ENCODE peak calls at places on chromosomes 1 and 21, in four cellular contexts. X is GM10248, O is mucosa of descending colon, F is tibial nerve. T is an unnamed sample.

GRCh38 chr1:209398330-209398991 is 185.1 kb upstream of the CAMK1G start:
- DNase-seq in F (no peak), O (no peak), X (no peak), T (no peak)

GRCh38 chr1:167297222-167298214 is 76.8 kb downstream of the POU2F1 start:
- DNase-seq in O (no peak), F (no peak), X (no peak), T (no peak)

GRCh38 chr1:230125633-230126528 is 58.8 kb downstream of the GALNT2 start:
- DNase-seq in F (no peak), X (no peak), O (no peak), T (no peak)

GRCh38 chr1:153612755-153613331 is at the start of gene S100A16:
- DNase-seq in F (peak; percentile 56), X (peak; percentile 17), O (peak; percentile 92), T (no peak)

GRCh38 chr1:47818682-47819502 is 178.3 kb downstream of the TRABD2B start:
- DNase-seq in X (no peak), F (peak; percentile 45), O (peak; percentile 33), T (no peak)

GRCh38 chr1:24100945-24101737 is 10.8 kb downstream of the MYOM3 start:
- DNase-seq in X (no peak), O (no peak), F (no peak), T (no peak)

GRCh38 chr21:41217656-41218380 is 49.9 kb downstream of the BACE2 start:
- DNase-seq in O (peak; percentile 85), X (no peak), F (no peak), T (no peak)

GRCh38 chr1:101290119-101290921 is 53.5 kb downstream of the S1PR1 start:
- DNase-seq in F (no peak), X (no peak), O (no peak), T (no peak)

GRCh38 chr1:21607549-21608529 is 61.3 kb downstream of the RAP1GAP start:
- DNase-seq in F (peak; percentile 35), O (peak; percentile 97), X (peak; percentile 94), T (peak; percentile 41)

GRCh38 chr1:204468206-204468605 is 26.4 kb downstream of the PIK3C2B start:
- DNase-seq in F (no peak), X (no peak), O (no peak), T (no peak)

GRCh38 chr1:29975036-29975694 is 738.8 kb downstream of the PTPRU start:
- DNase-seq in O (no peak), X (no peak), F (no peak), T (no peak)

GRCh38 chr1:101309334-101310221 is 72.8 kb downstream of the S1PR1 start:
- DNase-seq in O (peak; percentile 82), F (peak; percentile 33), X (peak; percentile 53), T (peak; percentile 57)

GRCh38 chr1:164977561-164977960 is 379.0 kb downstream of the LMX1A start:
- DNase-seq in O (no peak), X (no peak), F (no peak), T (no peak)

GRCh38 chr1:213871179-213871578 is 116.6 kb upstream of the PROX1 start:
- DNase-seq in O (no peak), X (no peak), F (no peak), T (no peak)

GRCh38 chr21:27035791-27036190 is 68.9 kb upstream of the ADAMTS5 start:
- DNase-seq in F (no peak), X (no peak), O (no peak), T (no peak)

GRCh38 chr1:30687886-30688285 is 35.5 kb downstream of the MATN1 start:
- DNase-seq in X (no peak), F (no peak), O (no peak), T (no peak)

GRCh38 chr1:27077968-27078367 is 65.3 kb upstream of the TENT5B start:
- DNase-seq in F (no peak), X (no peak), O (no peak), T (no peak)

GRCh38 chr1:153957744-153958110 is 685 bp downstream of the CRTC2 start:
- DNase-seq in X (peak; percentile 59), F (no peak), O (no peak), T (peak; percentile 61)

GRCh38 chr1:66350001-66350547 is 183.9 kb upstream of the SGIP1 start:
- DNase-seq in O (peak; percentile 67), X (no peak), F (peak; percentile 49), T (no peak)

GRCh38 chr1:162876751-162877150 is 15.8 kb upstream of the CCDC190 start:
- DNase-seq in F (no peak), X (no peak), O (no peak), T (no peak)

GRCh38 chr1:200733907-200734306 is 4.8 kb upstream of the CAMSAP2 start:
- DNase-seq in X (no peak), O (no peak), F (no peak), T (no peak)

GRCh38 chr21:44437371-44437695 is 18.0 kb upstream of the LRRC3 start:
- DNase-seq in F (no peak), X (no peak), O (no peak), T (no peak)

GRCh38 chr1:224852901-224853568 is 76.4 kb upstream of the DNAH14 start:
- DNase-seq in F (peak; percentile 9), X (peak; percentile 22), O (no peak), T (no peak)

GRCh38 chr1:2230781-2231666 is 2.9 kb downstream of the SKI start:
- DNase-seq in F (no peak), X (no peak), O (peak; percentile 77), T (no peak)

GRCh38 chr1:63982201-63982600 is 208.4 kb downstream of the ROR1 start:
- DNase-seq in X (no peak), O (no peak), F (no peak), T (no peak)

GRCh38 chr21:33069994-33070811 is at the start of gene OLIG1:
- DNase-seq in X (no peak), F (no peak), O (no peak), T (no peak)

DNA sequence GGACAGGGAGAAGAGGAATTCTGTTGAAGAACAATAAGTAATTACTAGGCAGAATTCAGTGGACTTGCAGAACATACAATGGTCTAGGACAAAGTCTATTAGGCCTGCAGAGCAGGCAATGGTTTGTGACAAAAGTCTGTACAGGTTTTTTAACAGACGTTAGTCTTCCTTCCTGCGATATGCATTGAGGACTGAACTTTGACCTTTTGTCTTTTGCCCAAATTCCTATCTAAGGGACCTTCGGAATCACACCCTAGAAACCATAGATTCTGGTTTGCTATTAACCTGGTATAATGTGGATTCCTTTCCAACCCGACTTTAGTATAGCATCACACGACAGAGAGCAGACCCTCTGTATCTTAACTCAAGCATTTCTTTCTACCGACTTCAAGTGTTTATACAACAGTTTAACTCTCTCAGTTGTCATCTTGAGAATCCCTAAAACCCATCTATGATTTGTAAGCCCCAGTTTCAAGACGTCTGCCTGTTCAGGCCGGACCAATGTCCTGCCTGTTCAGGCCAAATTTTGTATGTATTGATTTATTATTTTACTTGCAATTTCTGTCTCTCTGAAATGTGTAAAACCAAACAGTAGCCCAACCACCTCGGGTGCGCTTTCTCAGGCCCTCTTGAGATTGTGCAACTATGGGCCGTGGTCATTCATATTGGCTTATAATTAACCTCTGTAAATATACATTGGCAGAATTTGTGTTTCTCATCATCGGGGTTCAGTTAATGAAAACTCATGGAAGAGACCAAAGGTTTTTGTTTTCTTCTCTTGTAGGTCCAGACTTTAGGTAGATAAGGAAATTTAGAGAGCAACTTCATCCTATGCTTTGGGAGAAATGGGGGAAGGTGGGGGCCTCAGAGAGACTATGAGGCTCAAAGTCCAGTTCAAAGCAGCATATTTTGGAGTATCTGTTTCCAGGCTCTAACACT is 76.9 kb upstream of the TNFSF18 start:
- DNase-seq in F (no peak), O (no peak), X (no peak), T (no peak)
- TF ChIP-seq CTCF in F (no peak), O (no peak), X (no peak), T (no peak)

GRCh38 chr1:109282497-109282951 is 421 bp downstream of the PSRC1 start:
- DNase-seq in O (no peak), F (no peak), X (peak; percentile 48), T (no peak)

GRCh38 chr1:109280768-109281356 is 2.1 kb downstream of the PSRC1 start:
- DNase-seq in O (no peak), X (no peak), F (no peak), T (no peak)

GRCh38 chr1:109281680-109282496 is 1.1 kb downstream of the PSRC1 start:
- DNase-seq in X (no peak), F (peak; percentile 41), O (no peak), T (no peak)

GRCh38 chr1:109283748-109284600 is 1.0 kb upstream of the PSRC1 start:
- DNase-seq in X (no peak), F (no peak), O (no peak), T (no peak)

GRCh38 chr1:109282952-109283747 is at the start of gene PSRC1:
- DNase-seq in O (peak; percentile 96), X (peak; percentile 97), F (peak; percentile 98), T (peak; percentile 88)
- TF ChIP-seq CTCF in O (peak; percentile 19), X (peak; percentile 63), F (peak; percentile 86), T (no peak)

DNA sequence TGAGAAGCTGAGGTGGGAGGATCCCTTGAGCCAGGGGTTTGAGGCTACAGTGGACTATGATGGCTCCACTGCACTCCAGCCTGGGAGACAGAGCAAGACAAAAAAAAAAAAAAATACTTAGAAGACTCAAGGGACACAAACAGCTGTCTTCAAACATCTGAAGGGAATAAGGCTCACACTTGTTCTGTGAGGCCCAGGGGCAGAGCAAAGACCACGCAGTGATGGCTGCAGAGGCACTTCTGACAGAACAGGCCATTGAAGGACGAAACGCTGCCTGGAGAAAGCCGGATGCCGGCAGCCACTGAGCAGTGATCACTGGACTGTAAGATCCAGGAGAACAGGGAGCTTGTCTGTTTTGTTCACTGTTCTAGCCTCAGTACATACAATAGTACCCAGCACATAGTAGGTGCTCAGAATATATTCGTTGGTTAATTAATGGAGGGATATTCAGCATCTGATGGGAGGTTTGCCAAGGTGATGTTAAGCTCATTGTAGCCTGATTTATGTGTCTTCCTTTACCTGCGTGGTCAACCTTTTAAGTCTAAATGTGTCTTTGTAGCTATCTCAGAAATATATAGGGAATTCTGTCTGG is 12.1 kb upstream of the NDC1 start:
- DNase-seq in F (no peak), O (no peak), X (no peak), T (no peak)
- TF ChIP-seq CTCF in F (no peak), O (no peak), X (no peak), T (no peak)

DNA sequence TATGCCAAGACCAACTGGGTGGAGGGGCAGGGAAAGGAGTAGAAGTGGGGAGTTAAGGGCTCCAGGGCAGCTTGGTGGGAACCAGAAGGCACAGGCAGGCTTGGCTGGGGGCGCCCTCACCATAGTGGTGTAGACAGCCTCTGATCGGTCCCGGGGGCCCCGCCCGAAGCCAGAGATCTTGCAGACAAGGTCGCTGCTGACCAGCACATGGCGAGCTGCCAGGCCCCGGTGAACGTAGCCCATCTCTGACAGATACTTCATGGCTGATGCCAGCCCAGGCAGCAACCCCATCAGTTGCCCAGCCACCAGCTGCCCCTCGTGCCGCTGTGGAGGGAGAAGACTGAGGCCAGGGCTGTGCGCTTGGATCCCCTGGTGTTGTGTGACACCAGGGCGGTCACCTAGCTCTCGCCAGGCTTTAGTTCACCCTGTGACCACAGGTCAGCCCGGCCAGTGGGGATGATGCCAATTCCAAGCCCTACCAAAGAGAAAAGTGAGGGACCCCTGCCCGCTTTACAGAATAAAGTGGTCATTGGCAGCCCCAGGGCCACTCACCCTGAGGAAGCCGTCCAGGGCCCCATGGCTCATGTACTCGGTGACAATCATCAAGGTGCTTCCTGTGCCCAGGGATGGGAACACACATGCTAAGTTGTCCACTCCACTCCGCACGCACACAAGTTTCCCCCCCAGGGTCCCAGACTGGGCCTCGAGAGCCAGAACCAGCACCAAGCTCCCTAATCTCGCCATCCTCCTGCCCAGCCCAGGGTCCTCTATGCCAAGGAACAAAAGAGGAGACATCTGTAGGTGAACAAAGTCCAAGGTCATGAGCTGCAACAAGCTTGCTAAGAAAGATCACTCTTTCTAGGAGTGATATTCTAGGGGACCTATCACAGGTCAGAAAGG is 28.2 kb downstream of the CDCA8 start:
- DNase-seq in O (no peak), F (no peak), X (no peak), T (no peak)
- TF ChIP-seq CTCF in O (no peak), F (no peak), X (no peak), T (no peak)

GRCh38 chr1:38873027-38873969 is at the start of gene MYCBP:
- DNase-seq in X (peak; percentile 99), F (peak; percentile 85), O (peak; percentile 98), T (peak; percentile 97)
- TF ChIP-seq CTCF in X (no peak), F (peak; percentile 61), O (peak; percentile 21), T (no peak)